ENCODE peak calls at places on chromosomes 16 and 17, in five cellular contexts. J is naive thymus-derived CD4-positive, alpha-beta T cell; C is iris pigment epithelial cell; K is HS-5; V is effector memory CD4-positive, alpha-beta T cell. L is an unnamed sample.

GRCh38 chr17:38707678-38708351 is 2.7 kb downstream of the MLLT6 start:
- DNase-seq in V (no peak), J (no peak), K (no peak), C (no peak), L (no peak)

GRCh38 chr17:9199474-9200196 is 178.3 kb downstream of the NTN1 start:
- DNase-seq in V (no peak), C (no peak), J (no peak), K (no peak), L (no peak)

GRCh38 chr17:67136191-67137025 is 92.1 kb downstream of the CACNG1 start:
- DNase-seq in V (no peak), K (peak), J (no peak), C (peak), L (no peak)

GRCh38 chr16:14111713-14112538 is 40.8 kb downstream of the MRTFB start:
- DNase-seq in C (peak), K (no peak), V (no peak), J (peak), L (peak)

GRCh38 chr16:10171225-10171624 is 11.0 kb downstream of the GRIN2A start:
- DNase-seq in V (no peak), C (no peak), J (no peak), K (no peak), L (no peak)

GRCh38 chr17:2054262-2054739 is 602 bp upstream of the HIC1 start:
- DNase-seq in V (no peak), C (peak), J (peak), K (no peak), L (peak)

GRCh38 chr16:89320717-89321501 is 103.4 kb downstream of the ZNF778 start:
- DNase-seq in C (peak), J (no peak), K (no peak), V (no peak), L (no peak)

GRCh38 chr16:70428178-70428998 is 10.5 kb downstream of the ST3GAL2 start:
- DNase-seq in V (no peak), K (peak), C (peak), J (no peak), L (peak)

GRCh38 chr17:41691031-41691777 is 2.5 kb downstream of the EIF1 start:
- DNase-seq in C (no peak), V (peak), J (peak), K (no peak), L (no peak)

GRCh38 chr16:86093801-86094750 is 195.1 kb downstream of the IRF8 start:
- DNase-seq in J (no peak), C (no peak), K (no peak), V (no peak), L (no peak)

GRCh38 chr16:23410176-23410575 is 42.8 kb downstream of the COG7 start:
- DNase-seq in J (no peak), K (no peak), V (no peak), C (peak), L (no peak)

GRCh38 chr17:45333702-45334092 is 16.9 kb upstream of the MAP3K14 start:
- DNase-seq in C (no peak), K (no peak), V (no peak), J (no peak), L (no peak)

GRCh38 chr17:31053076-31053475 is 41.7 kb upstream of the NF1 start:
- DNase-seq in J (no peak), V (no peak), C (no peak), K (no peak), L (no peak)